ENCODE peak calls at places on chromosomes 4 and X, in five cellular contexts. V is type B pancreatic cell, E is RWPE1, D is GM13977, Y is AG10803. F is an unnamed sample.

GRCh38 chrX:72634321-72634720 is 61.7 kb upstream of the HDAC8 start:
- DNase-seq in V (no peak), E (no peak), Y (no peak), D (no peak), F (no peak)

GRCh38 chr4:4583606-4584005 is 41.8 kb upstream of the STX18 start:
- DNase-seq in D (no peak), E (no peak), V (no peak), Y (no peak), F (no peak)

GRCh38 chrX:13101439-13102139 is 57.2 kb upstream of the FAM9C start:
- DNase-seq in Y (peak), E (peak), V (no peak), D (no peak), F (no peak)

GRCh38 chr4:181959121-181959520 is 284.1 kb upstream of the TENM3 start:
- DNase-seq in Y (peak), V (no peak), E (peak), D (no peak), F (no peak)

GRCh38 chr4:87654487-87655044 is 4.5 kb downstream of the DMP1 start:
- DNase-seq in E (no peak), Y (no peak), V (no peak), D (no peak), F (no peak)

GRCh38 chr4:24924309-24924781 is 11.5 kb upstream of the CCDC149 start:
- DNase-seq in E (no peak), Y (peak), V (no peak), D (no peak), F (no peak)

GRCh38 chr4:110635155-110635479 is 12.2 kb upstream of the PITX2 start:
- DNase-seq in Y (no peak), V (no peak), E (no peak), D (no peak), F (no peak)

GRCh38 chrX:1378306-1378758 is 13.6 kb downstream of the SLC25A6 start:
- DNase-seq in V (no peak), D (peak), Y (no peak), E (no peak), F (no peak)

GRCh38 chrX:1932231-1932630 is 317.4 kb downstream of the ASMT start:
- DNase-seq in Y (peak), D (no peak), E (no peak), V (no peak), F (no peak)

GRCh38 chrX:147914609-147915008 is 2.9 kb downstream of the FMR1 start:
- DNase-seq in V (no peak), Y (no peak), E (no peak), D (no peak), F (no peak)

GRCh38 chrX:56366901-56367300 is 134.7 kb downstream of the KLF8 start:
- DNase-seq in D (no peak), V (no peak), Y (no peak), E (no peak), F (no peak)

GRCh38 chrX:27555514-27555913 is 34.6 kb upstream of the DCAF8L2 start:
- DNase-seq in Y (no peak), E (peak), V (no peak), D (peak), F (no peak)

GRCh38 chrX:110684653-110685052 is 111.0 kb downstream of the CHRDL1 start:
- DNase-seq in V (no peak), E (peak), D (no peak), Y (no peak), F (no peak)

GRCh38 chrX:47185241-47185640 is 8.4 kb upstream of the UBA1 start:
- DNase-seq in E (no peak), D (no peak), V (no peak), Y (no peak), F (no peak)

GRCh38 chr4:144288011-144288903 is 147.7 kb upstream of the GYPA start:
- DNase-seq in E (no peak), Y (no peak), V (no peak), D (no peak), F (no peak)

GRCh38 chr4:110514889-110515479 is 39.0 kb downstream of the ENPEP start:
- DNase-seq in D (peak), E (peak), V (no peak), Y (peak), F (no peak)

GRCh38 chr4:16530688-16531635 is 304.7 kb upstream of the TAPT1 start:
- DNase-seq in V (no peak), D (no peak), Y (peak), E (no peak), F (no peak)

GRCh38 chrX:147838465-147839131 is 73.1 kb upstream of the FMR1 start:
- DNase-seq in E (peak), Y (no peak), V (no peak), D (peak), F (no peak)

GRCh38 chr4:178414881-178415446 is 972.7 kb upstream of the AGA start:
- DNase-seq in V (no peak), E (no peak), D (no peak), Y (no peak), F (no peak)

GRCh38 chr4:88522702-88523324 is 763 bp downstream of the PYURF start:
- DNase-seq in E (no peak), V (no peak), Y (peak), D (peak), F (no peak)

GRCh38 chr4:45925809-45926208 is 198.0 kb downstream of the GABRG1 start:
- DNase-seq in V (no peak), Y (no peak), E (no peak), D (no peak), F (no peak)

GRCh38 chr4:88352062-88352461 is 26.6 kb upstream of the HERC6 start:
- DNase-seq in D (no peak), E (no peak), V (no peak), Y (peak), F (no peak)

GRCh38 chrX:10021461-10022272 is 54.5 kb downstream of the CLDN34 start:
- DNase-seq in V (no peak), D (no peak), Y (no peak), E (no peak), F (no peak)

GRCh38 chr4:80142396-80143304 is 54.7 kb upstream of the PRDM8 start:
- DNase-seq in V (no peak), D (no peak), E (no peak), Y (peak), F (no peak)

GRCh38 chr4:185932491-185932890 is 120.5 kb upstream of the SORBS2 start:
- DNase-seq in V (no peak), D (no peak), Y (peak), E (no peak), F (no peak)

GRCh38 chr4:8238515-8239053 is 31.0 kb upstream of the HTRA3 start:
- DNase-seq in E (no peak), Y (no peak), V (no peak), D (peak), F (no peak)

GRCh38 chr4:82125170-82125862 is 248.5 kb downstream of the HNRNPD start:
- DNase-seq in V (no peak), D (no peak), E (no peak), Y (no peak), F (no peak)

GRCh38 chr4:108036252-108036651 is 46.6 kb downstream of the HADH start:
- DNase-seq in V (no peak), Y (no peak), E (no peak), D (peak), F (no peak)

GRCh38 chr4:104490770-104491395 is 3.8 kb downstream of the CXXC4 start:
- DNase-seq in V (peak), E (peak), D (peak), Y (peak), F (no peak)

GRCh38 chrX:80282535-80282934 is 137.7 kb upstream of the TENT5D start:
- DNase-seq in D (no peak), E (no peak), V (no peak), Y (no peak), F (no peak)
- TF ChIP-seq CTCF in D (peak), E (no peak), V (peak), Y (peak), F (no peak)

GRCh38 chrX:21741869-21742701 is 15.8 kb downstream of the SMPX start:
- DNase-seq in E (no peak), D (no peak), V (no peak), Y (no peak), F (no peak)
- TF ChIP-seq CTCF in E (no peak), D (no peak), V (no peak), Y (no peak), F (no peak)

GRCh38 chr4:17618926-17619325 is 4.5 kb downstream of the MED28 start:
- DNase-seq in V (no peak), D (no peak), Y (no peak), E (no peak), F (no peak)

GRCh38 chr4:17619416-17620105 is 5.1 kb downstream of the MED28 start:
- DNase-seq in V (no peak), D (no peak), E (no peak), Y (peak), F (no peak)

GRCh38 chr4:17616283-17616682 is 1.8 kb downstream of the MED28 start:
- DNase-seq in Y (no peak), D (no peak), V (peak), E (no peak), F (no peak)

GRCh38 chr4:17613761-17614415 is 553 bp upstream of the MED28 start:
- DNase-seq in E (peak), V (peak), Y (peak), D (no peak), F (no peak)

DNA sequence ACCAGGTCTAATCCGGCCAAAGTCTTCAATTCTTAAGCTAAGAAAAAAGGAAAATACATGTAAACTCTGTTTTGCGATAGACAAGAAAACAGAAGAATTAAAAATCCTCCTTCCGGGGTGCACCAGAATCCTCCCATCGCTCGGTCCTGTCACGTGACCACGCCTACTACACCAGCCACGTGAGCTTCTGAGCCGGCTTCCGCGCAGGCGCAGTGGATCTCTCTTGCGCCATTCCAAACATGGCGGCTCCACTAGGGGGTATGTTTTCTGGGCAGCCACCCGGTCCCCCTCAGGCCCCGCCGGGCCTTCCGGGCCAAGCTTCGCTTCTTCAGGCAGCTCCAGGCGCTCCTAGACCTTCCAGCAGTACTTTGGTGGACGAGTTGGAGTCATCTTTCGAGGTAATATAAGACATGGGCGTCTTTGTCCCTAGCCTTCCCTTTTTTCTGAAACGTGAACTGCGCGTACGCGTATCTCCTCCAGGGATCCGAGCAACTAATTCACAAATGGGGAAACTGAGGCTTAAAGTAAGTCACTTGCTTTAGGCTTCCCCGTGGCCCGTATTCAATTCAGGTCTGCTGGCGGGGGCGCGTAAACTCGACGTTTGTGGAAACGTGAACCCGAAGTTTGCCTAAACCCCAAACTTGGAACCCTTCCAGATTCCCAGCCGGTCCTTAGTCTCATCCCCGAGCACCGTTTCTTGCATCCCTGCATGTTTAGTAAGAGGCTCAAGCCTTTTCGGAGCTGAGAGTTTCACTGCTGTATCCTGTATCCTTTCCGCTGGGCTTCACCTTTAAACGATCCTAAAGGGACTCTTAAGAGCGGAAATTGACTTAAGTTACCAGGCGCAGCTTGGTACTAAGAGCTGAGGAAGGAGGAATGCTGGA is at the start of gene MED28:
- DNase-seq in Y (peak), V (peak), E (peak), D (peak), F (peak)
- TF ChIP-seq CTCF in Y (no peak), V (peak), E (no peak), D (no peak), F (no peak)

GRCh38 chrX:136708348-136708747 is 60.4 kb downstream of the CD40LG start:
- DNase-seq in E (no peak), V (no peak), D (no peak), Y (no peak), F (no peak)
- TF ChIP-seq CTCF in E (no peak), V (peak), D (peak), Y (peak), F (no peak)

DNA sequence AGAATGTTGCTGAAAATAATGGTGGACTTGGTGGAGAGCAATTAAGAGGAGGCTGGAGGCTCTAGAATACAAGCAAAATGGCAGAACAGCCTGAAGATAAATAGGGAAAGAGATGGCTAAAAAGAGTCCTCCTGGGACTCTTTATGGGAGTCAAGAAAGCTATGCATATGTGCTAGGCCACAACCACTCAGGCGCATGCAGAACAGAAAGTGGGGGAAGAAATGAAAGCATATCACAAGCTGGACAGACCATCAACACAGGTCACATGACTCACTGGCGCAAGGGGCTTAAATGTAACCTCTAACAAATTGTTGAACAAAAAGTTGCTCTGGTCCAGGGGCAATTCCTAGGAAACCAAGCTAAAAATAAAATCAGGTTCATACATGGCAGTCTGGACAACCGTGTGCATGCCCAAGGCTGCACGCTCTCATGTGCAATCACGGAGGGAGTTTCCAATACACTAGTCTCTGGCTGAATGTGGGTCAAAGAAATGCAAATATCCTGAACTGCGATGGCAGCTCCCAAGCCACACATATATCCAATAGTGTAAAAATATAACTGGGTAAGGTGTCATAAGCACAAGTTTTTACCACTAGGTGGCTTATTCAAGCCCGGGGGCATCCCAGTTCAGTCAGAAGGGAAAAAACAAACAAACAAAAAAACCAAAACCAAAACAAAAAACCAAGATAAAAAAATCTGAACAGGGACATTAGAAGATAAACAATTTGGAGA is 45.4 kb downstream of the ZNF711 start:
- DNase-seq in E (no peak), Y (no peak), D (no peak), V (no peak), F (no peak)
- TF ChIP-seq CTCF in E (no peak), Y (no peak), D (no peak), V (no peak), F (no peak)

GRCh38 chrX:133781174-133781573 is 204.2 kb downstream of the GPC3 start:
- DNase-seq in D (no peak), V (no peak), E (no peak), Y (no peak), F (no peak)

GRCh38 chrX:133776072-133776471 is 209.3 kb downstream of the GPC3 start:
- DNase-seq in Y (no peak), D (no peak), V (no peak), E (peak), F (no peak)
- TF ChIP-seq CTCF in Y (peak), D (peak), V (peak), E (no peak), F (no peak)

GRCh38 chr4:155759372-155760252 is 791 bp downstream of the GUCY1B1 start:
- DNase-seq in D (peak), V (peak), Y (peak), E (peak), F (no peak)
- TF ChIP-seq CTCF in D (no peak), V (peak), Y (no peak), E (no peak), F (no peak)

DNA sequence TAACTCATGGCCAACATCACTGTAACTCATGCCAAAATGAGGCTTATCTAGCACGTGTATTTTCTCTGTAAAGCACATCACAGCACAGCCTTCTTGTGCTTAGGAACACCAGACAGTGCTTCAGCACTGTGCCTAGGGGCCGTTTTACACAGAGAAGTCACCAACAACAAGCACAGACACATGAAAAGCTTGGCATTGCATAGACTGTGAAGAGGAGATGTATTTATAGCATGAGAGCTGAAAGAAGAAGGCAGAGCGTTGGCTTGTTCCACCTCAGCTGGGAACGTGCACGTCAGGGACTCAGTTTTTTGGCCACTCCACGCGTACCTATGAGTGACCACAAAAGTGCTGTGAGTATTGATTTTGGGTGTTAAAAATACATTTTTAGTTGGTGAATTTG is 116.3 kb upstream of the SFRP2 start:
- DNase-seq in V (no peak), D (no peak), E (no peak), Y (no peak), F (no peak)
- TF ChIP-seq CTCF in V (no peak), D (no peak), E (no peak), Y (no peak), F (no peak)

DNA sequence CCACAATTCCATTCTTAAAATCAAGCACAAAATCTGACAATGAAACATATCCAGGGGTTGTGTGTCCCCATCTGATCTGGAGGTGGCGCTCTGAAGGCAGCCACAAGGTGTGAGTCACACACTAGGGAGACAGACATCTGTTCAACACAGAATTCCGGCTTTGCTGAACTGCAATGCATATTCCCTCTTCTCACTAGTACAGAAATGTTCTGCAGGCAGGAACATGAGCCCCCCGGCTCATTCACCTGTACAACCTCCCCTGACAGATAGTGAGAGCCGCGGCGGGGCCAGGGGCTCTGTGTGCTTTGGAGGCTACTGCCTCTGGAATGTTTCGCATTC is 41.9 kb downstream of the WDR1 start:
- DNase-seq in D (no peak), E (peak), V (no peak), Y (peak), F (no peak)
- TF ChIP-seq CTCF in D (peak), E (peak), V (peak), Y (peak), F (no peak)

F was measured in vagina.